ENCODE peak calls at places on chromosomes 16 and 17, in ten cellular contexts. N is transverse colon, Z is IMR-90, D is heart left ventricle, S is gastrocnemius medialis, J is esophagus muscularis mucosa, K is prostate gland, U is uterus, Q is spleen, A is breast epithelium. G is an unnamed sample.

GRCh38 chr17:74212262-74212912 is 984 bp upstream of the TTYH2 start:
- DNase-seq in N (peak; percentile 19), Z (no peak), D (peak; percentile 54), S (no peak), J (no peak), K (no peak), U (no peak), Q (peak; percentile 82), A (no peak), G (no peak)

GRCh38 chr17:42111901-42112551 is 488 bp downstream of the DHX58 start:
- DNase-seq in N (peak; percentile 57), Z (peak; percentile 17), D (no peak), S (no peak), J (no peak), K (peak; percentile 28), U (no peak), Q (peak; percentile 85), A (no peak), G (no peak)

GRCh38 chr17:2055494-2056220 is 754 bp downstream of the HIC1 start:
- DNase-seq in N (peak; percentile 39), Z (peak; percentile 55), D (peak; percentile 63), S (no peak), J (no peak), K (no peak), U (peak; percentile 57), Q (peak; percentile 86), A (no peak), G (no peak)

GRCh38 chr17:31596382-31597323 is 205.2 kb downstream of the RAB11FIP4 start:
- DNase-seq in N (peak; percentile 50), Z (peak; percentile 98), D (peak; percentile 89), S (peak; percentile 89), J (no peak), K (no peak), U (peak; percentile 69), Q (peak; percentile 92), A (no peak), G (peak; percentile 93)

GRCh38 chr17:43615330-43615729 is 46.4 kb downstream of the MEOX1 start:
- DNase-seq in N (no peak), Z (peak; percentile 74), D (no peak), S (no peak), J (no peak), K (no peak), U (no peak), Q (no peak), A (no peak), G (peak; percentile 26)

GRCh38 chr17:83081561-83082201 is 2.3 kb downstream of the METRNL start:
- DNase-seq in N (peak; percentile 89), Z (peak; percentile 43), D (no peak), S (no peak), J (no peak), K (no peak), U (no peak), Q (peak; percentile 90), A (no peak), G (peak; percentile 78)

GRCh38 chr16:647173-647902 is 1.8 kb upstream of the WDR90 start:
- DNase-seq in N (peak; percentile 71), Z (no peak), D (no peak), S (no peak), J (no peak), K (no peak), U (no peak), Q (no peak), A (no peak), G (no peak)

GRCh38 chr17:44865921-44866320 is 18.2 kb downstream of the HIGD1B start:
- DNase-seq in N (no peak), Z (no peak), D (no peak), S (no peak), J (no peak), K (no peak), U (no peak), Q (no peak), A (no peak), G (no peak)

GRCh38 chr16:47966325-47966724 is 189.5 kb downstream of the ABCC12 start:
- DNase-seq in N (no peak), Z (no peak), D (no peak), S (no peak), J (no peak), K (no peak), U (no peak), Q (no peak), A (no peak), G (no peak)

GRCh38 chr16:30369091-30369937 is 980 bp downstream of the TBC1D10B start:
- DNase-seq in N (no peak), Z (no peak), D (peak; percentile 44), S (no peak), J (no peak), K (no peak), U (no peak), Q (peak; percentile 91), A (no peak), G (no peak)

GRCh38 chr17:67043283-67043682 is 1.1 kb upstream of the CACNG1 start:
- DNase-seq in N (no peak), Z (no peak), D (no peak), S (peak; percentile 78), J (no peak), K (no peak), U (no peak), Q (no peak), A (no peak), G (no peak)

GRCh38 chr16:74936902-74937560 is 47.9 kb downstream of the WDR59 start:
- DNase-seq in N (no peak), Z (peak; percentile 95), D (no peak), S (no peak), J (no peak), K (no peak), U (no peak), Q (no peak), A (no peak), G (no peak)
- TF ChIP-seq CTCF in N (no peak), Z (no peak), D (no peak), S (no peak), J (no peak), K (no peak), U (no peak), Q (no peak), A (no peak), G (no peak)

DNA sequence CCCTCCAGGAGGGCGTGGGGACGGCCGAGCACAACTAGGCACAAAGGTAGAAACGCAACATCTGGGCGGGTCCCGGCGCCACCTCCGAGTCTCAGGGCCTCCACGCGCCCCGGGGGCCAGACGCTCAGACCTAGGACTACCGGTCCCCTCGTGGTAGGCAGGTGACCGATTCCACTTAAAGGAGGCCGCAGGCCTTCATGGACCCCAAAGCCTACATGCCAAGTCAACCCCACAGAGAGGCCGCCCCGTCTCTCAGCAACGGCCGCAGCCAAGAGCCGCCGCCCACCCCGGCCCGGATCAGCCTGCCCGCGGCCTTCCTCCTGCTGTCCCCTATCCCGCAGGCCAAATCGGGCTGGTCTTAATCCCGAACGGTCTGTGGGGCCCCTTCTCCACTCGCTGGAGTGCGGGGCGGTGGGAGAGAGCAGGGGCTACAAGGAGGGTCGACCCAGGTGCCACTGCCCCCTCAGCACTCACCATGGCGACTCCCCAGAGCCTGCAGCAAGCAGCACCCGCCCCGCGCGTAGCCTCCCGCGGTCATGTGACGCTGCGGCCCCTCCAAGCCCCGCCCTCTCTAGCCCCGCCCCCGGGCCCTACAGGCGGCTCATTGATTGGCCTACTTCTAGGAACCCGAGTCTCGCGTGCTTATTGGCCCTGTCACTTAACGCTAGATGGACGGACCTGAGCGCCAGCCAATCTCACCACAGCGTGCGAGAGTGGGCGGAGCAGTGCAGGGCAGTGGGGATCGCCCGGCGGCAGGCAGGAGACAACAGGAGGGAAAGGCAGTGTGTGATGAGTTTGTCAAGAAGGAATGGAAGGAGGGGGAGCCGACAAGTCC is at the start of gene VPS35:
- DNase-seq in N (peak; percentile 100), Z (peak; percentile 98), D (peak; percentile 100), S (peak; percentile 99), J (peak; percentile 100), K (peak; percentile 100), U (peak; percentile 99), Q (peak; percentile 99), A (peak; percentile 99), G (peak; percentile 100)
- TF ChIP-seq POLR2A in N (peak; percentile 89), Z (no peak), D (no peak), S (peak; percentile 87), J (peak; percentile 67), K (peak; percentile 89), U (peak; percentile 42), Q (no peak), A (no peak), G (no peak)

GRCh38 chr17:8572767-8573166 is 57.8 kb downstream of the MYH10 start:
- DNase-seq in N (no peak), Z (no peak), D (no peak), S (no peak), J (no peak), K (no peak), U (no peak), Q (no peak), A (no peak), G (no peak)
- TF ChIP-seq CTCF in N (peak; percentile 10), Z (peak; percentile 38), D (peak; percentile 57), S (no peak), J (peak; percentile 24), K (peak; percentile 44), U (no peak), Q (no peak), A (peak; percentile 22), G (no peak)

GRCh38 chr16:89322381-89323119 is 105.0 kb downstream of the ZNF778 start:
- DNase-seq in N (no peak), Z (peak; percentile 82), D (peak; percentile 54), S (peak; percentile 87), J (no peak), K (no peak), U (peak; percentile 62), Q (peak; percentile 76), A (no peak), G (no peak)

GRCh38 chr16:89325861-89326471 is 108.5 kb downstream of the ZNF778 start:
- DNase-seq in N (peak; percentile 72), Z (peak; percentile 93), D (peak; percentile 74), S (peak; percentile 53), J (no peak), K (no peak), U (peak; percentile 71), Q (peak; percentile 85), A (no peak), G (peak; percentile 47)

GRCh38 chr16:89320717-89321501 is 103.4 kb downstream of the ZNF778 start:
- DNase-seq in N (peak; percentile 80), Z (peak; percentile 61), D (peak; percentile 76), S (peak; percentile 60), J (no peak), K (no peak), U (no peak), Q (peak; percentile 73), A (no peak), G (no peak)

GRCh38 chr16:89324056-89325010 is 106.8 kb downstream of the ZNF778 start:
- DNase-seq in N (no peak), Z (peak; percentile 92), D (no peak), S (no peak), J (no peak), K (no peak), U (no peak), Q (peak; percentile 68), A (no peak), G (no peak)

DNA sequence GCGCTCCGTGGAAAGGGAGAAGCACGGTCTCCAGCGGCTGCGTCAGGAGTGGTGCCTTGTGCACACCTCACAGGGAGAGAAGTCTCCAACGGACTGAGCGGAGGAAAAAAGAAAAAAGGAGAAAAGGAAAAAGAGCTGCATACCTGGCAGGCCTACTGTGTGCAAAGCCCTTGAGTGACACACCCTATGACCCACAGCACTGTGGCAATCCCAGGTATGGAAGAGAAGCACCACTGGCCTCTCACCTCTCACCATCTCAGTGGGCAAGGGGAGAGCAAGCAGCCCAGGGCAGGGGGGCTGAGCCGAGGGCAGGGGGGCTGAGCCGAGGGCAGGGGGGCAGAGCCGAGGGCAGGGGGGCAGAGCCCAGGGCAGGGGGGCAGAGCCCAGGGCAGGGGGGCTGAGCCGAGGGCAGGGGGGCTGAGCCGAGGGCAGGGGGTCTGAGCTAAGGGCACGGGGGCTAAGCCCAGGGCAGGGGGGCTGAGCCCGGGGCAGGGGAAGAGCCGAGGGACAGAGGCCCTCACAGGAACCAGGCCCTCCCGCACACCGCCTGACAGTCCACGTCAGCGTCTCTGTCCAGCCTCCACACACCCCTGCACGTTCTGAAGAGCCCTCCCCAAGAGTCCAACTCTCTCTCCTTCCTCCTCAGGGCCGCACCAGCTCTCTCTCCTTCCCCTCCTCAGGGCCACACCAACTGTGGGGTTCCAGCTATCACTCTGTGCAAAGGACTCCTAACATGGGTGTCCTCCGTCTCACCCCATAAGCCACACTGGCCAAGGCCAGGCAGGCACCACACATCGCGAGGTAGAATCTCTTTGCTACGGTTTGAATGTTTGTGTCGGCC is 105.8 kb downstream of the ZNF778 start:
- DNase-seq in N (no peak), Z (no peak), D (no peak), S (no peak), J (no peak), K (no peak), U (no peak), Q (peak; percentile 67), A (no peak), G (no peak)
- TF ChIP-seq POLR2A in N (no peak), Z (no peak), D (no peak), S (peak; percentile 2), J (no peak), K (no peak), U (no peak), Q (no peak), A (no peak), G (no peak)

G was measured in lower leg skin.